ENCODE peak calls at places on chromosomes 7 and 10, in nine cellular contexts. E, T, B, S, J, K, O, H and Y are unnamed samples.

GRCh38 chr10:3173173-3173878 is 744 bp upstream of the PITRM1 start:
- DNase-seq in E (no peak), T (peak), B (no peak), S (peak), J (no peak), K (peak), O (peak), H (peak), Y (no peak)

GRCh38 chr10:96851281-96851680 is 19.2 kb downstream of the LCOR start:
- DNase-seq in E (no peak), T (no peak), B (no peak), S (no peak), J (no peak), K (no peak), O (no peak), H (no peak), Y (no peak)

GRCh38 chr7:24812313-24812945 is 55.2 kb upstream of the GSDME start:
- DNase-seq in E (peak), T (peak), B (no peak), S (no peak), J (peak), K (peak), O (peak), H (peak), Y (peak)

GRCh38 chr7:16471933-16472332 is 6.4 kb upstream of the SOSTDC1 start:
- DNase-seq in E (no peak), T (no peak), B (no peak), S (no peak), J (no peak), K (no peak), O (no peak), H (no peak), Y (no peak)

GRCh38 chr10:116972136-116972535 is 32.9 kb downstream of the SHTN1 start:
- DNase-seq in E (no peak), T (no peak), B (no peak), S (no peak), J (no peak), K (no peak), O (no peak), H (no peak), Y (no peak)

GRCh38 chr10:60048146-60048545 is 141.8 kb upstream of the CCDC6 start:
- DNase-seq in E (no peak), T (peak), B (no peak), S (no peak), J (peak), K (no peak), O (no peak), H (no peak), Y (peak)

GRCh38 chr10:78863601-78864239 is 205.0 kb upstream of the ZMIZ1 start:
- DNase-seq in E (no peak), T (no peak), B (no peak), S (no peak), J (no peak), K (no peak), O (no peak), H (no peak), Y (no peak)

GRCh38 chr10:12717981-12718707 is 283.4 kb downstream of the CCDC3 start:
- DNase-seq in E (no peak), T (no peak), B (no peak), S (no peak), J (peak), K (no peak), O (no peak), H (no peak), Y (peak)

GRCh38 chr7:77913977-77914607 is 115.5 kb downstream of the PHTF2 start:
- DNase-seq in E (no peak), T (no peak), B (no peak), S (no peak), J (peak), K (no peak), O (no peak), H (no peak), Y (no peak)

GRCh38 chr10:73788864-73789658 is 3.7 kb downstream of the ZSWIM8 start:
- DNase-seq in E (no peak), T (no peak), B (peak), S (no peak), J (no peak), K (no peak), O (no peak), H (no peak), Y (no peak)

GRCh38 chr7:47496064-47496665 is 85.7 kb downstream of the TNS3 start:
- DNase-seq in E (no peak), T (no peak), B (peak), S (no peak), J (no peak), K (no peak), O (peak), H (no peak), Y (no peak)

GRCh38 chr7:150753826-150754603 is 16.8 kb downstream of the GIMAP5 start:
- DNase-seq in E (no peak), T (no peak), B (no peak), S (no peak), J (no peak), K (no peak), O (no peak), H (no peak), Y (peak)

GRCh38 chr10:118445535-118445934 is 103.4 kb upstream of the FAM204A start:
- DNase-seq in E (no peak), T (no peak), B (no peak), S (no peak), J (no peak), K (no peak), O (no peak), H (no peak), Y (no peak)

GRCh38 chr7:124113040-124113439 is 80.2 kb upstream of the TMEM229A start:
- DNase-seq in E (no peak), T (no peak), B (no peak), S (no peak), J (no peak), K (no peak), O (no peak), H (no peak), Y (no peak)

GRCh38 chr10:116274141-116274861 is 1.3 kb upstream of the GFRA1 start:
- DNase-seq in E (no peak), T (peak), B (peak), S (no peak), J (no peak), K (no peak), O (peak), H (peak), Y (no peak)

GRCh38 chr7:1447551-1448244 is 11.6 kb downstream of the MICALL2 start:
- DNase-seq in E (no peak), T (no peak), B (no peak), S (no peak), J (peak), K (no peak), O (no peak), H (no peak), Y (peak)

GRCh38 chr10:111820471-111820870 is 363.1 kb downstream of the GPAM start:
- DNase-seq in E (no peak), T (no peak), B (no peak), S (no peak), J (no peak), K (no peak), O (no peak), H (no peak), Y (no peak)

GRCh38 chr7:155815332-155816191 is 3.3 kb upstream of the SHH start:
- DNase-seq in E (peak), T (peak), B (peak), S (no peak), J (peak), K (no peak), O (peak), H (no peak), Y (peak)
- TF ChIP-seq CTCF in E (peak), T (peak), B (peak), S (peak), J (peak), K (peak), O (peak), H (peak), Y (peak)

GRCh38 chr7:23075571-23075970 is 30.0 kb upstream of the KLHL7 start:
- DNase-seq in E (no peak), T (no peak), B (no peak), S (no peak), J (no peak), K (no peak), O (no peak), H (peak), Y (no peak)
- H3K4me3 ChIP-seq in E (no peak), T (no peak), B (no peak), S (no peak), J (no peak), K (no peak), O (no peak), H (no peak), Y (no peak)

GRCh38 chr7:111730476-111731300 is 168.4 kb upstream of the IMMP2L start:
- DNase-seq in E (no peak), T (peak), B (no peak), S (no peak), J (peak), K (no peak), O (no peak), H (no peak), Y (peak)

GRCh38 chr7:111727905-111728634 is 165.8 kb upstream of the IMMP2L start:
- DNase-seq in E (no peak), T (no peak), B (peak), S (no peak), J (no peak), K (no peak), O (no peak), H (no peak), Y (no peak)

GRCh38 chr7:111732923-111733322 is 170.6 kb upstream of the IMMP2L start:
- DNase-seq in E (no peak), T (no peak), B (no peak), S (no peak), J (no peak), K (no peak), O (no peak), H (no peak), Y (no peak)

GRCh38 chr7:111728635-111728995 is 166.3 kb upstream of the IMMP2L start:
- DNase-seq in E (no peak), T (no peak), B (no peak), S (no peak), J (no peak), K (no peak), O (no peak), H (no peak), Y (no peak)

DNA sequence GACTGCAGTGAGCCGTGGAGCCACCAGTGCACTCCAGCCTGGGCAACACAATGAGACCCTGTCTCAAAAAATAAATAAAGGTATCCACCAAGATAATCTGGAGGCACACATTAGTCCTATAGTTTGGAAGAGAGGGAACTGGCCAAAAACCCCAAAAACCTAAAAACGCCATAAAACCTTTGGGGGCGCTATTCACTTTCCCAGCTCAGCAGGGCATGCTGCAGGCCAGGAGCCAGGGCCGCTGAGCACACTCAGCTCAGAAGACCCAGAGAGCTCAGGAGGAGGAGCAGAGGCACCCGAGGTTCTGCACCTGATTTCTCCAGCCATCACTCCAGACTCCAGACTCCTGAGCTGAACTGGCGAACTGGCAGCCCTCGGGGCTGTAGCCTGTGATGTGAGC is 167.2 kb upstream of the IMMP2L start:
- DNase-seq in E (no peak), T (no peak), B (no peak), S (no peak), J (no peak), K (no peak), O (no peak), H (no peak), Y (no peak)
- TF ChIP-seq CTCF in E (no peak), T (no peak), B (no peak), S (no peak), J (no peak), K (no peak), O (no peak), H (no peak), Y (no peak)

GRCh38 chr10:86969421-86970041 is 1.2 kb downstream of the ADIRF start:
- DNase-seq in E (peak), T (no peak), B (peak), S (no peak), J (peak), K (peak), O (peak), H (peak), Y (peak)
- H3K4me3 ChIP-seq in E (peak), T (no peak), B (peak), S (peak), J (peak), K (peak), O (peak), H (peak), Y (peak)

GRCh38 chr7:29945259-29945809 is 44.3 kb downstream of the SCRN1 start:
- DNase-seq in E (no peak), T (no peak), B (no peak), S (no peak), J (peak), K (no peak), O (no peak), H (no peak), Y (no peak)

GRCh38 chr7:29950480-29950879 is 39.1 kb downstream of the SCRN1 start:
- DNase-seq in E (no peak), T (no peak), B (no peak), S (no peak), J (no peak), K (no peak), O (no peak), H (no peak), Y (no peak)

GRCh38 chr7:29951206-29951605 is 38.4 kb downstream of the SCRN1 start:
- DNase-seq in E (no peak), T (no peak), B (no peak), S (no peak), J (no peak), K (no peak), O (no peak), H (no peak), Y (no peak)

GRCh38 chr7:29946428-29947186 is 43.0 kb downstream of the SCRN1 start:
- DNase-seq in E (peak), T (peak), B (no peak), S (no peak), J (peak), K (no peak), O (no peak), H (peak), Y (peak)
- TF ChIP-seq CTCF in E (peak), T (peak), B (peak), S (peak), J (peak), K (peak), O (peak), H (peak), Y (peak)

GRCh38 chr7:144763291-144763690 is 72.6 kb downstream of the TPK1 start:
- DNase-seq in E (no peak), T (no peak), B (no peak), S (no peak), J (no peak), K (no peak), O (no peak), H (no peak), Y (no peak)

GRCh38 chr7:144759653-144760052 is 76.2 kb downstream of the TPK1 start:
- DNase-seq in E (no peak), T (no peak), B (no peak), S (no peak), J (no peak), K (no peak), O (no peak), H (no peak), Y (no peak)

DNA sequence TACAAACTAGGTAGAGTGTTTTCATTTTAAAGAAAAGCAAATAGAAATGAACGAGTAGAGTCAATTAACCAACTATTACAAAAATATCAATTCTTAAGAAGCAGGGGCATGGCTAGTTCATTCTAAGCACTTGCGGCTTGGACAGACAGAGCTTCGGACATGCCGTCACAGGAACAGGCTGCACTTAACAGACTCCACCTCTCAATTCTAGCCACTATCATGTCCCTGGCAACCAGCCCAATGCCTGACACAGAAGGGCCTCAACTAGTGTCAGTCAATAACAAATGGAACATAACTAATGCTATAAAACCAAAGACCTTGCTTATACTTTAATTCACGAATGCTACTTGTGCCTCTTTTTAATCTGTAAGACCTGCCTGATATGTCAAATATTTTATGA is 74.4 kb downstream of the TPK1 start:
- DNase-seq in E (peak), T (no peak), B (no peak), S (no peak), J (no peak), K (no peak), O (no peak), H (peak), Y (no peak)
- H3K4me3 ChIP-seq in E (no peak), T (no peak), B (no peak), S (no peak), J (no peak), K (no peak), O (no peak), H (no peak), Y (no peak)